ENCODE peak calls at places on chromosome 19, in eight cellular contexts. T is heart left ventricle, U is astrocyte of the cerebellum, J is iris pigment epithelial cell, W is fibroblast of gingiva, Q is T-helper 1 cell, S is DMS 273 treated with DMSO at 0.1 percent for 48 hours, V is left ventricle myocardium superior. F is an unnamed sample.

GRCh38 chr19:50257141-50257540 is 53.7 kb downstream of the MYH14 start:
- DNase-seq in W (no peak), S (no peak), U (no peak), V (no peak), T (no peak), Q (no peak), J (no peak), F (no peak)

GRCh38 chr19:18193388-18194207 is 580 bp downstream of the MPV17L2 start:
- DNase-seq in Q (no peak), V (no peak), T (no peak), U (no peak), S (no peak), J (no peak), W (no peak), F (peak; percentile 27)

GRCh38 chr19:16319466-16319865 is 5.2 kb upstream of the KLF2 start:
- DNase-seq in S (no peak), V (peak; percentile 36), U (peak; percentile 62), J (no peak), Q (no peak), T (no peak), W (peak; percentile 30), F (peak; percentile 63)

GRCh38 chr19:41154060-41154459 is 39.0 kb upstream of the CYP2S1 start:
- DNase-seq in J (no peak), T (no peak), W (no peak), U (no peak), Q (no peak), S (no peak), V (no peak), F (no peak)

GRCh38 chr19:9943744-9944143 is 7.4 kb upstream of the OLFM2 start:
- DNase-seq in J (no peak), S (no peak), V (no peak), Q (no peak), T (no peak), U (no peak), W (no peak), F (no peak)

GRCh38 chr19:1389033-1389940 is 5.6 kb downstream of the NDUFS7 start:
- DNase-seq in T (no peak), J (no peak), S (no peak), V (no peak), U (no peak), Q (no peak), W (no peak), F (no peak)

GRCh38 chr19:16888629-16889371 is at the start of gene F2RL3:
- DNase-seq in S (no peak), W (no peak), T (peak; percentile 68), J (no peak), U (no peak), V (peak; percentile 68), Q (no peak), F (peak; percentile 96)

GRCh38 chr19:1276620-1277007 is 1.3 kb downstream of the FAM174C start:
- DNase-seq in W (no peak), J (no peak), T (no peak), U (no peak), S (no peak), Q (no peak), V (no peak), F (no peak)

GRCh38 chr19:632228-633067 is 889 bp downstream of the POLRMT start:
- DNase-seq in W (peak; percentile 69), S (no peak), V (no peak), U (peak; percentile 28), J (peak; percentile 69), Q (no peak), T (no peak), F (peak; percentile 67)

GRCh38 chr19:48921721-48922500 is 11.6 kb upstream of the DHDH start:
- DNase-seq in Q (no peak), T (no peak), V (no peak), U (no peak), J (no peak), W (no peak), S (no peak), F (no peak)

GRCh38 chr19:5155586-5156210 is 184.9 kb downstream of the PTPRS start:
- DNase-seq in V (no peak), T (no peak), S (no peak), J (no peak), Q (no peak), W (no peak), U (no peak), F (no peak)

GRCh38 chr19:45091031-45091918 is 1.7 kb upstream of the PPP1R37 start:
- DNase-seq in J (peak; percentile 99), W (peak; percentile 99), Q (peak; percentile 93), V (peak; percentile 98), S (peak; percentile 96), T (peak; percentile 98), U (peak; percentile 98), F (no peak)

GRCh38 chr19:48490980-48491792 is 20.4 kb downstream of the LMTK3 start:
- DNase-seq in J (no peak), S (no peak), V (no peak), W (no peak), Q (peak; percentile 61), U (no peak), T (no peak), F (peak; percentile 87)

GRCh38 chr19:41416194-41416674 is 10.9 kb downstream of the B3GNT8 start:
- DNase-seq in J (no peak), S (no peak), W (no peak), V (no peak), Q (no peak), U (no peak), T (no peak), F (peak; percentile 44)

GRCh38 chr19:15123900-15124299 is 16.7 kb downstream of the SYDE1 start:
- DNase-seq in W (peak; percentile 74), Q (no peak), V (peak; percentile 92), J (no peak), T (peak; percentile 82), U (no peak), S (peak; percentile 92), F (no peak)

GRCh38 chr19:52248256-52248655 is 21.1 kb upstream of the ZNF766 start:
- DNase-seq in U (no peak), Q (peak; percentile 34), W (peak; percentile 23), J (peak; percentile 68), S (no peak), T (peak; percentile 35), V (peak; percentile 59), F (peak; percentile 69)

GRCh38 chr19:1235625-1236538 is 1.9 kb downstream of the CBARP start:
- DNase-seq in U (no peak), V (no peak), J (peak; percentile 52), W (no peak), T (no peak), Q (no peak), S (no peak), F (no peak)

GRCh38 chr19:41350735-41351338 is 2.9 kb downstream of the TGFB1 start:
- DNase-seq in J (peak; percentile 32), Q (no peak), U (no peak), T (no peak), S (no peak), V (no peak), W (no peak), F (no peak)

GRCh38 chr19:38693380-38694223 is 46.2 kb downstream of the ACTN4 start:
- DNase-seq in S (no peak), W (no peak), Q (no peak), V (peak; percentile 41), T (peak; percentile 61), U (peak; percentile 39), J (peak; percentile 76), F (peak; percentile 91)

GRCh38 chr19:57566396-57567256 is 7.0 kb upstream of the ZNF550 start:
- DNase-seq in V (no peak), Q (no peak), U (peak; percentile 18), J (peak; percentile 42), T (no peak), S (no peak), W (peak; percentile 22), F (peak; percentile 36)

GRCh38 chr19:54035215-54036178 is 28.2 kb downstream of the VSTM1 start:
- DNase-seq in S (peak; percentile 26), U (peak; percentile 58), W (peak; percentile 86), T (no peak), J (peak; percentile 87), Q (no peak), V (no peak), F (no peak)

GRCh38 chr19:28727133-28727834 is 485.7 kb downstream of the UQCRFS1 start:
- DNase-seq in U (peak; percentile 8), T (no peak), J (no peak), V (peak; percentile 35), W (no peak), S (no peak), Q (no peak), F (no peak)

GRCh38 chr19:43425567-43426392 is 11.1 kb downstream of the TEX101 start:
- DNase-seq in W (no peak), J (peak; percentile 28), U (no peak), S (peak; percentile 2), T (no peak), Q (no peak), V (no peak), F (peak; percentile 26)

GRCh38 chr19:14102102-14102696 is 11.6 kb upstream of the SAMD1 start:
- DNase-seq in T (no peak), W (no peak), J (no peak), S (no peak), U (no peak), Q (no peak), V (no peak), F (peak; percentile 0)

GRCh38 chr19:4119763-4120162 is 4.2 kb downstream of the MAP2K2 start:
- DNase-seq in J (no peak), W (no peak), V (no peak), U (no peak), T (no peak), Q (no peak), S (no peak), F (no peak)

GRCh38 chr19:50725218-50725931 is 2.2 kb downstream of the CLEC11A start:
- DNase-seq in S (no peak), V (no peak), U (no peak), Q (no peak), T (no peak), W (no peak), J (no peak), F (no peak)

GRCh38 chr19:28652790-28653189 is 560.2 kb downstream of the UQCRFS1 start:
- DNase-seq in T (no peak), W (no peak), V (no peak), J (no peak), S (no peak), Q (no peak), U (no peak), F (no peak)

GRCh38 chr19:3094638-3095374 is 644 bp downstream of the GNA11 start:
- DNase-seq in U (no peak), W (no peak), Q (peak; percentile 24), J (peak; percentile 40), S (no peak), V (no peak), T (no peak), F (peak; percentile 51)

GRCh38 chr19:46725859-46726393 is 9.0 kb upstream of the PRKD2 start:
- DNase-seq in W (no peak), V (no peak), U (no peak), Q (no peak), T (no peak), J (no peak), S (no peak), F (no peak)

GRCh38 chr19:17095141-17095919 is 19.8 kb downstream of the MYO9B start:
- DNase-seq in W (peak; percentile 52), S (no peak), V (peak; percentile 57), T (peak; percentile 55), J (peak; percentile 74), Q (no peak), U (no peak), F (no peak)

GRCh38 chr19:51083181-51083580 is 494 bp upstream of the KLK14 start:
- DNase-seq in W (no peak), S (no peak), T (no peak), J (no peak), V (no peak), Q (no peak), U (no peak), F (no peak)

GRCh38 chr19:47228168-47228936 is 2.6 kb downstream of the BBC3 start:
- DNase-seq in U (no peak), T (peak; percentile 60), Q (peak; percentile 38), S (no peak), V (peak; percentile 69), W (no peak), J (no peak), F (peak; percentile 89)

GRCh38 chr19:47723573-47723923 is 10.3 kb downstream of the EHD2 start:
- DNase-seq in J (peak; percentile 93), Q (no peak), U (no peak), W (peak; percentile 94), V (peak; percentile 69), T (no peak), S (no peak), F (peak; percentile 98)

GRCh38 chr19:52190679-52191293 is 934 bp downstream of the PPP2R1A start:
- DNase-seq in W (peak; percentile 60), J (peak; percentile 52), T (peak; percentile 41), Q (no peak), S (peak; percentile 53), V (peak; percentile 40), U (peak; percentile 15), F (no peak)